ENCODE peak calls at places on chromosomes 7 and 10, in four cellular contexts. W, J, M and H are unnamed samples.

GRCh38 chr10:97508342-97508741 is 9.6 kb downstream of the UBTD1 start:
- DNase-seq in W (no peak), J (no peak), M (peak), H (peak)

GRCh38 chr10:78526347-78526746 is 492.7 kb downstream of the RPS24 start:
- DNase-seq in W (no peak), J (no peak), M (no peak), H (no peak)

GRCh38 chr7:98617051-98617959 is at the start of gene NPTX2:
- DNase-seq in W (no peak), J (peak), M (peak), H (peak)

GRCh38 chr7:91504919-91505318 is 240.7 kb downstream of the FZD1 start:
- DNase-seq in W (no peak), J (no peak), M (no peak), H (no peak)

GRCh38 chr7:73904219-73905136 is 43.5 kb downstream of the TMEM270 start:
- DNase-seq in W (peak), J (peak), M (peak), H (peak)

GRCh38 chr10:102280397-102281015 is 35.2 kb downstream of the GBF1 start:
- DNase-seq in W (no peak), J (peak), M (no peak), H (peak)

GRCh38 chr7:45021604-45022296 is 21.7 kb downstream of the CCM2 start:
- DNase-seq in W (no peak), J (no peak), M (peak), H (peak)

GRCh38 chr10:133528296-133528844 is 1.2 kb downstream of the CYP2E1 start:
- DNase-seq in W (no peak), J (no peak), M (no peak), H (peak)

GRCh38 chr10:81603106-81603620 is 271.8 kb upstream of the NRG3 start:
- DNase-seq in W (no peak), J (no peak), M (no peak), H (no peak)

GRCh38 chr7:4093492-4093891 is 588.6 kb upstream of the FOXK1 start:
- DNase-seq in W (no peak), J (no peak), M (no peak), H (no peak)

GRCh38 chr7:150369740-150370501 is 1.3 kb downstream of the REPIN1 start:
- DNase-seq in W (no peak), J (no peak), M (no peak), H (no peak)

GRCh38 chr10:124077216-124077615 is 16.2 kb downstream of the CHST15 start:
- DNase-seq in W (no peak), J (no peak), M (no peak), H (no peak)

GRCh38 chr7:4739528-4739992 is 35.9 kb upstream of the AP5Z1 start:
- DNase-seq in W (no peak), J (peak), M (no peak), H (no peak)

GRCh38 chr7:95690367-95690947 is 81.9 kb upstream of the DYNC1I1 start:
- DNase-seq in W (no peak), J (no peak), M (peak), H (peak)

GRCh38 chr7:45203947-45204445 is 46.4 kb downstream of the RAMP3 start:
- DNase-seq in W (no peak), J (no peak), M (peak), H (peak)

GRCh38 chr7:140036224-140036651 is 26.5 kb downstream of the PARP12 start:
- DNase-seq in W (no peak), J (no peak), M (no peak), H (no peak)

GRCh38 chr10:111148440-111148839 is 71.6 kb downstream of the ADRA2A start:
- DNase-seq in W (no peak), J (no peak), M (no peak), H (no peak)

GRCh38 chr7:129825554-129826267 is 127.0 kb downstream of the UBE2H start:
- DNase-seq in W (peak), J (peak), M (peak), H (peak)

GRCh38 chr7:131843862-131844261 is 287.4 kb upstream of the PODXL start:
- DNase-seq in W (no peak), J (no peak), M (peak), H (peak)

GRCh38 chr10:27240891-27241639 is 468 bp upstream of the ACBD5 start:
- DNase-seq in W (peak), J (no peak), M (no peak), H (no peak)

GRCh38 chr7:137996386-137996851 is 5.5 kb downstream of the CREB3L2 start:
- DNase-seq in W (peak), J (peak), M (peak), H (peak)

GRCh38 chr7:151248191-151249033 is at the start of gene SMARCD3:
- DNase-seq in W (no peak), J (peak), M (peak), H (no peak)

GRCh38 chr10:97494863-97495506 is 3.2 kb downstream of the MMS19 start:
- DNase-seq in W (no peak), J (no peak), M (peak), H (no peak)

GRCh38 chr7:73809454-73810090 is 21.2 kb upstream of the CLDN4 start:
- DNase-seq in W (no peak), J (no peak), M (no peak), H (peak)

GRCh38 chr10:50567384-50567783 is 56.4 kb downstream of the SGMS1 start:
- DNase-seq in W (no peak), J (no peak), M (no peak), H (no peak)

GRCh38 chr7:44180631-44181030 is 8.6 kb downstream of the GCK start:
- DNase-seq in W (no peak), J (no peak), M (no peak), H (no peak)

GRCh38 chr7:66315192-66315591 is 110.1 kb downstream of the TPST1 start:
- DNase-seq in W (no peak), J (no peak), M (no peak), H (peak)

GRCh38 chr7:137462074-137462715 is 118.7 kb upstream of the PTN start:
- DNase-seq in W (no peak), J (no peak), M (peak), H (peak)

DNA sequence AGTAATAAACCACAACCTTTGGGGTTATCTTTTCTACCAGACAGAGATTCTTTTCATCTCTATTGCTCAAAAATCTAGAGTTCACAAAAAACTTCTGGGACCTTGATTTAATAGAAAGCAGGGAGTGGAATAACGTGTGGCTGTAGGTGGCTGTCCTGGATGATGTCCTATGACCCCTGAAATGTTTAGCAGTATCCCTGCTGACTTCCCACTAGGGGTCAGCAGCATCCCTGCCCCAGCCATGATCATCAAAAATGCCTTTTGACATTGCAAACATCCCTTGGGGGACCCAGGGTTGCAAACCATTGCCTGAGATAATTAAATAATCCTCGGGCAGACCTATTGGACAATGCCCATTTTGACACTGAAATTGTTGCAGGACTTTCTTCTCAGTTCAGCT is 177.1 kb downstream of the USP6NL start:
- DNase-seq in W (no peak), J (no peak), M (no peak), H (no peak)
- TF ChIP-seq CTCF in W (no peak), J (no peak), M (peak), H (peak)

DNA sequence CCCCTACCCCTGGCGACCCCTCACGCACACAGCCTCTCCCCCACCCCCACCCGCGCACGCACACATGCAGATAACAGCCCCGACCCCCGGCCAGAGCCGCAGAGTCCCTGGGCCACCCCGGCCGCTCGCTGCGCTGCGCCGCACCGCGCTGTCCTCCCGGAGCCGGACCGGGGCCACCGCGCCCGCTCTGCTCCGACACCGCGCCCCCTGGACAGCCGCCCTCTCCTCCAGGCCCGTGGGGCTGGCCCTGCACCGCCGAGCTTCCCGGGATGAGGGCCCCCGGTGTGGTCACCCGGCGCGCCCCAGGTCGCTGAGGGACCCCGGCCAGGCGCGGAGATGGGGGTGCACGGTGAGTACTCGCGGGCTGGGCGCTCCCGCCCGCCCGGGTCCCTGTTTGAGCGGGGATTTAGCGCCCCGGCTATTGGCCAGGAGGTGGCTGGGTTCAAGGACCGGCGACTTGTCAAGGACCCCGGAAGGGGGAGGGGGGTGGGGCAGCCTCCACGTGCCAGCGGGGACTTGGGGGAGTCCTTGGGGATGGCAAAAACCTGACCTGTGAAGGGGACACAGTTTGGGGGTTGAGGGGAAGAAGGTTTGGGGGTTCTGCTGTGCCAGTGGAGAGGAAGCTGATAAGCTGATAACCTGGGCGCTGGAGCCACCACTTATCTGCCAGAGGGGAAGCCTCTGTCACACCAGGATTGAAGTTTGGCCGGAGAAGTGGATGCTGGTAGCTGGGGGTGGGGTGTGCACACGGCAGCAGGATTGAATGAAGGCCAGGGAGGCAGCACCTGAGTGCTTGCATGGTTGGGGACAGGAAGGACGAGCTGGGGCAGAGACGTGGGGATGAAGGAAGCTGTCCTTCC is 607 bp downstream of the EPO start:
- DNase-seq in W (no peak), J (no peak), M (no peak), H (no peak)
- H3K4me3 ChIP-seq in W (no peak), J (no peak), M (no peak), H (peak)

DNA sequence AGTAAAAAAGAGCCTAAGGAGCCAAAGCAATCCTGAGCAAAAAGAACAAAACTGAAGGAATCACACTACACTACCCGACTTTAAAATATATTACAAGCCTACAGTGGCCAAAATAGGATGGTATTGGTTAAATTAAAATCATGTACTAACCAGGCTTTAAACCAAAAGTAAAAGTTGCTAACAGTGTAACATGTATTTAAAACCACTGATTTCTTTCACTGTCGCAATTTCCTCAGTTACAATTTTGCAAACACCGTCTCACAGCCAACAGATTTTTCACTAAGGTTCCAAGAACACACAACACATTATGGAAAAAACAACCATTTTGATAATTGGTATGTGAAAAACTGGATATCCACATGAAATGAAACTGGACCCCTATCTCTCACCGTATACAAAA is 74.0 kb downstream of the JMJD1C start:
- DNase-seq in W (no peak), J (no peak), M (peak), H (no peak)
- TF ChIP-seq CTCF in W (no peak), J (no peak), M (no peak), H (no peak)

DNA sequence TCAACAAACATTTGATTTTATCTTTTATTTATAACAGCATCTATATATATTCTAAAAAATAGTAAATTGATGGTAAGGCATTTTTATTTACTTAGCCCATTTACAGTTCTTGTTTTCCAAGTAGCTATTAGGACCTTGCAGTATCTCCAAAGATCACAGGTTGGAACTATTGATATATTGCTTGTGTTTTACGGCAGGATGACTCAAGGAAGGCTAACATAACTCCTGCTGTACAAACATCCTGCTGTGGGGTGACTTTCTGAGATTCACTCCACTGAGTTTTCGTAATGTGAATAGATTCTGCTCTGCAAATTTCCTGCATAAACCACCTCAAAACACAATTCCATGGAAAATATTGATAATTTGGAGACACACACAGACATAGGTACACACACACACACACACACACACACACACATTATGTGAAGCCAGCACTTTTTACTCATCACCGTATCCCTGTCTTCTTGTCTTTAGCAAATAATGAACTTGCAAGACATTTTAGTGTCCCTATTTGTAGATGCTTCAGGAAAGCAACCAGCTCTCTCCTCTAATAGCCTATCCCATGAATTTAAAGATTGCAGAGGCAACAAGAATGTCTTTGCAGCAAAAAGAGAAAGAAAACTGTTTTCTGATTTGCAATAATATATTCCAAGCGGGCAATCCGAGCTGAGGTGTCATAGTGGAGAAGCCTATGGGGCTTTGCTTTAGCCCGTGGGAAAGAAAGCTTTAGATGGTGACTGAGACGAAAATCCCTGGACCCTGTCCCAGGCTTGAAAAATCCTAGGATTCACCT is 722 bp downstream of the AGR2 start:
- DNase-seq in W (no peak), J (no peak), M (no peak), H (peak)
- H3K4me3 ChIP-seq in W (peak), J (no peak), M (no peak), H (no peak)

GRCh38 chr7:123075838-123076462 is 80.5 kb upstream of the TAS2R16 start:
- DNase-seq in W (no peak), J (no peak), M (no peak), H (no peak)

GRCh38 chr7:123067814-123068213 is 72.3 kb upstream of the TAS2R16 start:
- DNase-seq in W (no peak), J (no peak), M (no peak), H (no peak)

DNA sequence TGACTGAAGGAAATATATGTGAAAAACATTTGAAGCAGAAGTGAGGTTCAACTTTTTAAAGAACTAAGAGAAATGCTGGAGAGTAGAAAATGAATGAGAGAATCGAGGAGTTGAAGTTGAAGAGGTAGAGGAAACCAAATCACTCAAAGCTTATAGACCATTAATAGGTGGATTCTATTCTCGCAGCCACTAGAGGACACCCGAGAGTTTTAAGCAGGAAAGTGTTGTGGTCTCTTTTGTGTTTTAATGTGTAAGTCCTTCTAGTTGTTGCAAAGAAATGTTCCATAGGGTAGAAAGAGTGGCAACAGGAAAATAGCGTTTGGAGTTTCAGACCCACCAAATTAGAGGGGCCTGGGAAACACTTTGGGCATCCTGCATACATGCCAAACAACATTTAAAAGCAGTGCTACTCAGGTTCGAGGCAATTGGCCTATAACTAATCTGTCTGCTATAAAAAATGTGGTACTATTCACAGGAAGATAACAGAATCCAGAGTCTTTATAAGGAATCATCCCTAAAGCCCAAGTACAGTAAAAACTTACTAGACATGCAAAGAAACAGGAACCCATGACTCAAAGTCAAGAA is 75.3 kb upstream of the TAS2R16 start:
- DNase-seq in W (no peak), J (no peak), M (peak), H (no peak)
- TF ChIP-seq CTCF in W (no peak), J (no peak), M (peak), H (no peak)

DNA sequence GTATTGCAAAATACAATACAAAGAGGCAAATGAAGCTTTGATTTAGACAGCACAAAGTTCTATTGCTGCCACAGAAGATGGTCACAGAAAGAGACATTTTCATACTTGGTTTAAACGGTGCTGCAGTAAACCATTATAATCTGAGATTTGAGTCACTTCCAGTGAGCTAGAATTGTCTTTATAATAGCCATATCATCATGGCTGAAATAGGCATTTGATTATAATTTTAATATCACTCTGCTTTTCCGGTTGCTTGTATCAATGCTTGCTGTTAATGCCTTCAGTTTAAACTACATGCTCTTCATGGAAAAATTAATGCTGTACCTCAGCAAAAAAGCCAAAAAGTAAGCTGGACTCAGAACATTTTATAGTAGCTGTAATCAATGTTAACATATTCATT is 48.5 kb downstream of the CPEB3 start:
- DNase-seq in W (no peak), J (no peak), M (no peak), H (no peak)
- H3K4me3 ChIP-seq in W (no peak), J (peak), M (no peak), H (no peak)

GRCh38 chr10:116287906-116288501 is 15.0 kb upstream of the GFRA1 start:
- DNase-seq in W (no peak), J (no peak), M (peak), H (peak)
- TF ChIP-seq CTCF in W (peak), J (peak), M (peak), H (peak)

DNA sequence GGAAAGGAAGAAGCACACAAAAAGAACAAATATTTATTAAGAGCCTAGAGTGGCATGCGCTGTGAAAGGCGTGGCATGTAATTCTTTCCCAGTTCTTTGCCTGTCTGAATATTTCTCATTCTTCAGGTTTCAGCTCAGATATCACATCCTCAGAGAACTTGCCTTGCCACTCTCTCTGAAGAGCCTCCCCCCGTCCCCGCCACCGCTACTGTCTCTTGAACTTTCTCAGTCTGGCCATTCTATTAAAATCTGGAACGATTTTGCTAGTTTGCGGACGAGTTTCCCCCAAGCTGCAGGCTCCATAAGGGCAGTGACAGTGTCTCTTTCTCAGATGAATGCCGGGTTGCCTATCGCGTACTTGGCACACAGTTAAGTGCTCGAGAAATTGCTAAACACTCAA is 795 bp upstream of the PLEKHA1 start:
- DNase-seq in W (no peak), J (no peak), M (peak), H (peak)
- H3K4me3 ChIP-seq in W (peak), J (peak), M (peak), H (peak)